ENCODE peak calls at places on chromosomes 6 and 20, in eight cellular contexts. T is OCI-LY7, A is psoas muscle, Y is aorta, K is neural progenitor cell, U is sigmoid colon, E is upper lobe of right lung, G is cardiac muscle cell. B is an unnamed sample.

GRCh38 chr6:72212686-72213085 is 326.3 kb downstream of the RIMS1 start:
- DNase-seq in T (no peak), A (no peak), Y (no peak), K (no peak), U (no peak), E (no peak), G (no peak), B (no peak)

GRCh38 chr6:16659471-16660156 is 101.6 kb downstream of the ATXN1 start:
- DNase-seq in T (no peak), A (no peak), Y (no peak), K (no peak), U (no peak), E (no peak), G (peak; percentile 53), B (no peak)

GRCh38 chr6:169669889-169670288 is 31.9 kb downstream of the WDR27 start:
- DNase-seq in T (no peak), A (no peak), Y (no peak), K (no peak), U (no peak), E (no peak), G (peak; percentile 69), B (no peak)

GRCh38 chr20:54197621-54198604 is 10.0 kb upstream of the PFDN4 start:
- DNase-seq in T (peak; percentile 21), A (no peak), Y (no peak), K (peak; percentile 43), U (no peak), E (no peak), G (peak; percentile 79), B (no peak)

GRCh38 chr20:4585104-4585753 is 136.5 kb upstream of the PRND start:
- DNase-seq in T (no peak), A (no peak), Y (no peak), K (no peak), U (no peak), E (no peak), G (peak; percentile 79), B (no peak)

GRCh38 chr6:70133246-70133645 is 169.6 kb downstream of the COL9A1 start:
- DNase-seq in T (no peak), A (no peak), Y (no peak), K (no peak), U (no peak), E (no peak), G (no peak), B (no peak)

GRCh38 chr6:84728602-84729001 is 35.8 kb downstream of the TBX18 start:
- DNase-seq in T (peak; percentile 3), A (no peak), Y (no peak), K (peak; percentile 23), U (no peak), E (no peak), G (peak; percentile 48), B (peak; percentile 2)

GRCh38 chr6:166658792-166659150 is 31.7 kb upstream of the RPS6KA2 start:
- DNase-seq in T (no peak), A (no peak), Y (no peak), K (no peak), U (no peak), E (no peak), G (no peak), B (no peak)

GRCh38 chr6:111757342-111757741 is 115.9 kb downstream of the FYN start:
- DNase-seq in T (no peak), A (no peak), Y (no peak), K (no peak), U (no peak), E (no peak), G (peak; percentile 48), B (no peak)

GRCh38 chr20:62929051-62929538 is 2.8 kb upstream of the DIDO1 start:
- DNase-seq in T (no peak), A (peak; percentile 76), Y (peak; percentile 75), K (peak; percentile 75), U (peak; percentile 80), E (peak; percentile 87), G (peak; percentile 70), B (no peak)

GRCh38 chr6:19538086-19538485 is 299.1 kb upstream of the ID4 start:
- DNase-seq in T (no peak), A (no peak), Y (no peak), K (no peak), U (no peak), E (no peak), G (no peak), B (no peak)

GRCh38 chr6:111837007-111837406 is 36.2 kb downstream of the FYN start:
- DNase-seq in T (no peak), A (no peak), Y (no peak), K (no peak), U (no peak), E (no peak), G (no peak), B (no peak)

GRCh38 chr6:143215785-143216184 is 155.1 kb downstream of the AIG1 start:
- DNase-seq in T (no peak), A (no peak), Y (no peak), K (no peak), U (no peak), E (no peak), G (no peak), B (no peak)

GRCh38 chr20:45406260-45407066 is 1.6 kb upstream of the DBNDD2 start:
- DNase-seq in T (no peak), A (peak; percentile 90), Y (peak; percentile 87), K (peak; percentile 79), U (peak; percentile 91), E (peak; percentile 88), G (peak; percentile 44), B (no peak)

GRCh38 chr20:51482836-51483235 is 59.7 kb downstream of the NFATC2 start:
- DNase-seq in T (no peak), A (no peak), Y (no peak), K (no peak), U (no peak), E (no peak), G (no peak), B (no peak)

GRCh38 chr6:127972815-127973214 is 72.0 kb upstream of the THEMIS start:
- DNase-seq in T (no peak), A (no peak), Y (no peak), K (no peak), U (no peak), E (no peak), G (no peak), B (no peak)

GRCh38 chr6:131779304-131779703 is 28.5 kb upstream of the ENPP1 start:
- DNase-seq in T (no peak), A (no peak), Y (peak; percentile 67), K (no peak), U (no peak), E (no peak), G (no peak), B (no peak)

GRCh38 chr6:53647437-53648094 is 18.0 kb downstream of the KLHL31 start:
- DNase-seq in T (peak; percentile 54), A (no peak), Y (no peak), K (no peak), U (no peak), E (no peak), G (no peak), B (peak; percentile 5)

GRCh38 chr6:168555618-168556273 is 114.8 kb downstream of the SMOC2 start:
- DNase-seq in T (no peak), A (no peak), Y (no peak), K (no peak), U (no peak), E (no peak), G (no peak), B (no peak)

GRCh38 chr20:11810316-11811130 is 107.2 kb upstream of the BTBD3 start:
- DNase-seq in T (no peak), A (no peak), Y (no peak), K (peak; percentile 60), U (no peak), E (no peak), G (peak; percentile 13), B (no peak)

GRCh38 chr6:32689531-32690505 is 23.4 kb upstream of the HLA-DQB1 start:
- DNase-seq in T (peak; percentile 72), A (no peak), Y (no peak), K (no peak), U (no peak), E (no peak), G (peak; percentile 12), B (no peak)
- H3K4me3 ChIP-seq in T (no peak overlapping the region), A (no peak overlapping the region), Y (no peak overlapping the region), K (no peak overlapping the region), U (no peak overlapping the region), E (no peak overlapping the region), G (no peak overlapping the region), B (no peak overlapping the region)

GRCh38 chr6:154230390-154230789 is 126.2 kb downstream of the IPCEF1 start:
- DNase-seq in T (no peak), A (no peak), Y (no peak), K (no peak), U (no peak), E (no peak), G (no peak), B (no peak)
- H3K4me3 ChIP-seq in T (no peak overlapping the region), A (no peak overlapping the region), Y (no peak overlapping the region), K (no peak overlapping the region), U (no peak overlapping the region), E (no peak overlapping the region), G (no peak overlapping the region), B (no peak overlapping the region)

GRCh38 chr20:58308290-58308679 is 1.2 kb upstream of the RAB22A start:
- DNase-seq in T (no peak), A (no peak), Y (no peak), K (no peak), U (no peak), E (no peak), G (no peak), B (no peak)
- H3K4me3 ChIP-seq in T (peak overlapping the region; percentile 94), A (peak overlapping the region; percentile 100), Y (peak overlapping the region; percentile 51), K (peak overlapping the region; percentile 100), U (peak overlapping the region; percentile 87), E (peak overlapping the region; percentile 74), G (no peak overlapping the region), B (peak overlapping the region; percentile 91)

DNA sequence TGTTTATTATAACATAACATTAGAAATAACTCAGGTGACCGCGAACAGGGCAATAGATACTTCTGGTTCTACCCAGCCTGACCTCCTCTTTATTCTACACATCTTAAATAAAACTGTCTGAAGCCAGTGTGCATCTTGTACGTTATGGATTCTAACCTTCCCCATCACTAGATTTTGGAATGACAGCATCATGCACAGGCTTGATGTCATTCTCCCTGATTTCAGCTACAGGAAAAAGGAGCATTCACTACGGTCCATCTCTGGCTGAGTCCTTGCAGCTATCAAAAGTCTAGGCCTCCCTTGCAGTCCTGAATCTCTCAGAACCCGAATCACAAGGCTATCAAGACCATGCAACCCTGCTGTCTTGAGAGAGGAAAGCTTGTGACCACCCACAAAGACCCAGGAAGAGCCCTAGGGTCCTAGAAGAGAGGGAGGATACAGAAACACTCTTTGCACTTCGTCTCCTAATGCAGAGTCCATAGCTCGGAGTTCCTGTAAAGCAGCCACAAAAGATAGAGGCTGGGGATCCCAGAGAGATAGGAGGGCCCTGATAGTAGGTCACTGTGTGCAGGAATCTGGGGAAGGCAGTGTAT is 845 bp downstream of the HLA-DPA1 start:
- DNase-seq in T (peak; percentile 42), A (no peak), Y (no peak), K (no peak), U (no peak), E (no peak), G (no peak), B (no peak)
- H3K4me3 ChIP-seq in T (peak overlapping the region; percentile 80), A (peak overlapping the region; percentile 48), Y (no peak overlapping the region), K (no peak overlapping the region), U (peak overlapping the region; percentile 25), E (peak overlapping the region; percentile 58), G (no peak overlapping the region), B (no peak overlapping the region)